ENCODE peak calls at places on chromosomes 6 and 20, in nine cellular contexts. A, X, T, F, S, Q, O, M and P are unnamed samples.
A peak's percentile ranks its signal among the peaks of the same experiment; 100 is the strongest.

GRCh38 chr6:20770776-20771175 is 236.5 kb downstream of the CDKAL1 start:
- DNase-seq in A (no peak), X (no peak), T (no peak), F (no peak), S (no peak), Q (no peak), O (no peak), M (no peak), P (no peak)

GRCh38 chr20:4571759-4572531 is 149.8 kb upstream of the PRND start:
- DNase-seq in A (no peak), X (no peak), T (no peak), F (peak; percentile 39), S (no peak), Q (no peak), O (no peak), M (no peak), P (no peak)

GRCh38 chr6:67560068-67560467 is 1075.0 kb upstream of the ADGRB3 start:
- DNase-seq in A (no peak), X (no peak), T (no peak), F (no peak), S (no peak), Q (no peak), O (no peak), M (no peak), P (no peak)

GRCh38 chr6:131060311-131060710 is 2.7 kb downstream of the EPB41L2 start:
- DNase-seq in A (no peak), X (no peak), T (no peak), F (peak; percentile 64), S (no peak), Q (no peak), O (no peak), M (no peak), P (no peak)

GRCh38 chr20:63215101-63216040 is 560 bp downstream of the YTHDF1 start:
- DNase-seq in A (peak; percentile 54), X (no peak), T (no peak), F (peak; percentile 60), S (no peak), Q (peak; percentile 33), O (peak; percentile 45), M (no peak), P (no peak)

GRCh38 chr20:11350126-11351005 is 567.3 kb upstream of the BTBD3 start:
- DNase-seq in A (no peak), X (peak; percentile 29), T (no peak), F (peak; percentile 80), S (no peak), Q (no peak), O (peak; percentile 98), M (no peak), P (no peak)

GRCh38 chr6:131728296-131728939 is 17.6 kb upstream of the CTAGE9 start:
- DNase-seq in A (no peak), X (no peak), T (no peak), F (peak; percentile 14), S (no peak), Q (no peak), O (no peak), M (no peak), P (no peak)

GRCh38 chr6:98932424-98932823 is 15.3 kb downstream of the FBXL4 start:
- DNase-seq in A (peak; percentile 11), X (no peak), T (no peak), F (no peak), S (no peak), Q (no peak), O (no peak), M (no peak), P (no peak)

GRCh38 chr6:53928641-53929339 is 134.0 kb downstream of the LRRC1 start:
- DNase-seq in A (no peak), X (no peak), T (no peak), F (peak; percentile 25), S (no peak), Q (no peak), O (peak; percentile 59), M (no peak), P (no peak)

DNA sequence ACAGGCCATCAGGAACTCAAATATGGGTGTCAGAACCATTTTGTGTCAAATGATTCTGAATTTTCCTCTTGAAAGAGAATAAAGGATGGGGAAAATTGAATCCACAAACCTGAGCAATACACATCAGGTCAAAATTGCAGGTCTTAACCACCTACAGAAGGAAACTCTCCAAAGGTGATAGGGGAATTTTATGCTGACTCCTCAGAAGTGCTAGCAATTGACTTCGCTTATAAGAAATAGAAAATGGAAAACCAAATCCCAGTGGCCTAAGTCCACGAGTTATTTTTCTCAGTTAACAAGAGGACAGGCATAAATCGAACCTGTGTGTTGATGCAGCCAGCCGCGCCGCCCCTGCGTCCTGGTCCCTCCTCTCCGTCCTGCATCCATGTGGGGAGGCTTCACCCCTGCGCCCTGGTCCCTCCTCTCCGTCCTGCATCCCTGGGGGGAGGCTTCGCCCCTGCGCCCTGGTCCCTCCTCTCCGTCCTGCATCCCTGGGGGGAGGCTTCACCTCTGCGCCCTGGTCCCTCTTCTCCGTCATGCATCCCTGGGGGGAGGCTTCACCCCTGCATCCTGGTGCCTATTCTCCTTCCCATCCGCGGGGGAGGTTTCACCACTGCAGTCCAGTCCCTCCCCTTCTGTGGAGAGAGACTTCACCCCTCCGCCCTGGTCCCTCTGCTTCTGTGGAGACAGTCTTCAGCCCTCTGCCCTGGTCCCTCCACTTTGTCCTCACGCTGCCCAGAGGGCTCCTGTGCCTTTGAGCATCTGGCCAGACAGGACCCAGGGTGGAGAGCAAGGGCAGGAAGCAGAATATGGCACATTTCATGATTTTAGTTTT is 230.3 kb downstream of the SMOC2 start:
- DNase-seq in A (no peak), X (no peak), T (no peak), F (no peak), S (no peak), Q (no peak), O (no peak), M (no peak), P (no peak)
- H3K9me3 ChIP-seq in A (no peaks in the 10 kb centered on the region), X (no peaks in the 10 kb centered on the region), T (no peaks in the 10 kb centered on the region), F (peaks cover 31% of the 10 kb centered on the region), S (no peaks in the 10 kb centered on the region), Q (no peaks in the 10 kb centered on the region), O (peaks cover 19% of the 10 kb centered on the region), M (no peaks in the 10 kb centered on the region), P (no peaks in the 10 kb centered on the region)

GRCh38 chr6:30282522-30282921 is 44.2 kb upstream of the TRIM39 start:
- DNase-seq in A (no peak), X (no peak), T (no peak), F (no peak), S (no peak), Q (no peak), O (no peak), M (no peak), P (no peak)
- H3K9me3 ChIP-seq in A (peaks cover 77% of the 10 kb centered on the region), X (peaks cover 33% of the 10 kb centered on the region), T (no peaks in the 10 kb centered on the region), F (peaks cover 34% of the 10 kb centered on the region), S (peaks cover 50% of the 10 kb centered on the region), Q (no peaks in the 10 kb centered on the region), O (peaks cover 45% of the 10 kb centered on the region), M (peaks cover 55% of the 10 kb centered on the region), P (peaks cover 28% of the 10 kb centered on the region)

DNA sequence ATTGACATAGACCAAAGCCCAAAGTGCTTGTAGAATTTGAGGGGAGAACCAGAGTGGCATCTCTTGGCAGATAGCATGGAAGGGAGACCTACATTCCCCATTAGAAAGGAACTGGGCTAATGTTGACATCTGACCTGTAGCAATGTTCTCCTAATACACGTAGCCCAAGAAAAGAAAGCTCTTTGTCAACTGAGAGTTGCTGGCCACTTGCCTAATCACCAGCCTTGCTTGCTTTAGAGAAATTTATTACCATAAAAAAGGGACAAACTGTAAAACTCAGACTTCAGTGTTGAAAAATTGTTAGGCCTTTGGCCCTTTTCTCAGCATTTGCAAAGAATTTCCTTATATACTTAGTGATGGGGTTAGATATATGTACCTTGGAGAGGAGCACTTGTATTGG is 777.5 kb downstream of the MAFB start:
- DNase-seq in A (no peak), X (no peak), T (no peak), F (no peak), S (no peak), Q (no peak), O (no peak), M (no peak), P (no peak)
- H3K9me3 ChIP-seq in A (no peaks in the 10 kb centered on the region), X (no peaks in the 10 kb centered on the region), T (no peaks in the 10 kb centered on the region), F (no peaks in the 10 kb centered on the region), S (no peaks in the 10 kb centered on the region), Q (no peaks in the 10 kb centered on the region), O (no peaks in the 10 kb centered on the region), M (no peaks in the 10 kb centered on the region), P (no peaks in the 10 kb centered on the region)

GRCh38 chr6:5809471-5809870 is 197.3 kb downstream of the NRN1 start:
- DNase-seq in A (no peak), X (no peak), T (no peak), F (no peak), S (no peak), Q (no peak), O (no peak), M (no peak), P (no peak)
- H3K9me3 ChIP-seq in A (no peaks in the 10 kb centered on the region), X (no peaks in the 10 kb centered on the region), T (no peaks in the 10 kb centered on the region), F (peaks cover 2% of the 10 kb centered on the region), S (no peaks in the 10 kb centered on the region), Q (no peaks in the 10 kb centered on the region), O (peaks cover 3% of the 10 kb centered on the region), M (peaks cover 5% of the 10 kb centered on the region), P (no peaks in the 10 kb centered on the region)

GRCh38 chr20:39946053-39946810 is 742.8 kb downstream of the MAFB start:
- DNase-seq in A (no peak), X (no peak), T (no peak), F (no peak), S (no peak), Q (no peak), O (no peak), M (no peak), P (no peak)

GRCh38 chr20:39943336-39943735 is 745.7 kb downstream of the MAFB start:
- DNase-seq in A (no peak), X (no peak), T (no peak), F (no peak), S (no peak), Q (no peak), O (peak; percentile 11), M (no peak), P (no peak)

GRCh38 chr20:39946946-39947345 is 742.1 kb downstream of the MAFB start:
- DNase-seq in A (no peak), X (no peak), T (no peak), F (no peak), S (no peak), Q (no peak), O (no peak), M (no peak), P (no peak)

GRCh38 chr20:39941235-39941634 is 747.8 kb downstream of the MAFB start:
- DNase-seq in A (no peak), X (no peak), T (no peak), F (no peak), S (no peak), Q (no peak), O (no peak), M (no peak), P (no peak)

DNA sequence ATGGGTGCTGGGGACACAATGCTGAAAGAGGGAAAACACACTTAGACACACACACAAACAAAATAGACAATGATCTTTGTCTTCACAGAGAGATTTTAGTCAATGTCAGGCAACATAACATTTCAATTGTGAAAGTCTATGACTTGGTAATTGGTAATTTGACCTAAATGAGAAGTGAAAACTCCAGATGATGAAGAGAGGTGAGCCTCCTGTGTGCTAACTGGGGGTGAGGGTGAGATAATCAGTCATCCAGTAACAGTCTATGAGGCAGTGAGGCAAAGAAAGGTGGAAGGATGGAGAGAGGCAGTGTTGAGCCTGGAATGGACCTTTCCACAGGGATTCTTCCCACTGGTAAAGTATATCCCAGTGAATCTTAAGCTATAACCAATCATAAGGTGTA is 744.2 kb downstream of the MAFB start:
- DNase-seq in A (no peak), X (no peak), T (no peak), F (no peak), S (no peak), Q (no peak), O (no peak), M (no peak), P (no peak)
- H3K9me3 ChIP-seq in A (no peaks in the 10 kb centered on the region), X (no peaks in the 10 kb centered on the region), T (no peaks in the 10 kb centered on the region), F (no peaks in the 10 kb centered on the region), S (no peaks in the 10 kb centered on the region), Q (no peaks in the 10 kb centered on the region), O (no peaks in the 10 kb centered on the region), M (no peaks in the 10 kb centered on the region), P (no peaks in the 10 kb centered on the region)